ENCODE peak calls at places on chromosome 3, in seven cellular contexts. One of them, this sample, is unnamed.

GRCh38 chr3:196135693-196136639 is 54.1 kb upstream of the TFRC start:
- DNase-seq in endothelial cell of umbilical vein: peak
- DNase-seq in DMS153: no peak
- DNase-seq in Panc1: no peak
- DNase-seq in brain microvascular endothelial cell: no peak
- DNase-seq in NCI-H187: no peak
- DNase-seq in smooth muscle cell of the brain vasculature: no peak
- DNase-seq in this sample: no peak

GRCh38 chr3:156594229-156594683 is 39.3 kb upstream of the SSR3 start:
- DNase-seq in endothelial cell of umbilical vein: no peak
- DNase-seq in DMS153: no peak
- DNase-seq in Panc1: no peak
- DNase-seq in brain microvascular endothelial cell: no peak
- DNase-seq in NCI-H187: no peak
- DNase-seq in smooth muscle cell of the brain vasculature: no peak
- DNase-seq in this sample: no peak

GRCh38 chr3:10389341-10389740 is 68.4 kb upstream of the SEC13 start:
- DNase-seq in endothelial cell of umbilical vein: no peak
- DNase-seq in DMS153: no peak
- DNase-seq in Panc1: no peak
- DNase-seq in brain microvascular endothelial cell: no peak
- DNase-seq in NCI-H187: no peak
- DNase-seq in smooth muscle cell of the brain vasculature: no peak
- DNase-seq in this sample: no peak

GRCh38 chr3:42749025-42749752 is 23.9 kb downstream of the CCDC13 start:
- DNase-seq in endothelial cell of umbilical vein: no peak
- DNase-seq in DMS153: no peak
- DNase-seq in Panc1: no peak
- DNase-seq in brain microvascular endothelial cell: no peak
- DNase-seq in NCI-H187: no peak
- DNase-seq in smooth muscle cell of the brain vasculature: no peak
- DNase-seq in this sample: no peak

GRCh38 chr3:111236833-111237713 is 165.5 kb downstream of the NECTIN3 start:
- DNase-seq in endothelial cell of umbilical vein: no peak
- DNase-seq in DMS153: no peak
- DNase-seq in Panc1: no peak
- DNase-seq in brain microvascular endothelial cell: peak
- DNase-seq in NCI-H187: no peak
- DNase-seq in smooth muscle cell of the brain vasculature: no peak
- DNase-seq in this sample: no peak

GRCh38 chr3:112390783-112391641 is 58.1 kb downstream of the CD200 start:
- DNase-seq in endothelial cell of umbilical vein: peak
- DNase-seq in DMS153: no peak
- DNase-seq in Panc1: no peak
- DNase-seq in brain microvascular endothelial cell: peak
- DNase-seq in NCI-H187: no peak
- DNase-seq in smooth muscle cell of the brain vasculature: peak
- DNase-seq in this sample: no peak

GRCh38 chr3:178107804-178108203 is 428.4 kb upstream of the KCNMB2 start:
- DNase-seq in endothelial cell of umbilical vein: no peak
- DNase-seq in DMS153: no peak
- DNase-seq in Panc1: no peak
- DNase-seq in brain microvascular endothelial cell: no peak
- DNase-seq in NCI-H187: no peak
- DNase-seq in smooth muscle cell of the brain vasculature: no peak
- DNase-seq in this sample: no peak

GRCh38 chr3:35932995-35933394 is 293.7 kb downstream of the ARPP21 start:
- DNase-seq in endothelial cell of umbilical vein: peak
- DNase-seq in DMS153: no peak
- DNase-seq in Panc1: no peak
- DNase-seq in brain microvascular endothelial cell: peak
- DNase-seq in NCI-H187: no peak
- DNase-seq in smooth muscle cell of the brain vasculature: peak
- DNase-seq in this sample: no peak

GRCh38 chr3:66138336-66139234 is 82.2 kb upstream of the SLC25A26 start:
- DNase-seq in endothelial cell of umbilical vein: peak
- DNase-seq in DMS153: peak
- DNase-seq in Panc1: no peak
- DNase-seq in brain microvascular endothelial cell: peak
- DNase-seq in NCI-H187: peak
- DNase-seq in smooth muscle cell of the brain vasculature: no peak
- DNase-seq in this sample: peak

GRCh38 chr3:194964809-194965208 is 279.1 kb downstream of the FAM43A start:
- DNase-seq in endothelial cell of umbilical vein: no peak
- DNase-seq in DMS153: no peak
- DNase-seq in Panc1: no peak
- DNase-seq in brain microvascular endothelial cell: no peak
- DNase-seq in NCI-H187: no peak
- DNase-seq in smooth muscle cell of the brain vasculature: no peak
- DNase-seq in this sample: no peak

GRCh38 chr3:13896473-13897154 is 16.7 kb upstream of the WNT7A start:
- DNase-seq in endothelial cell of umbilical vein: peak
- DNase-seq in DMS153: peak
- DNase-seq in Panc1: no peak
- DNase-seq in brain microvascular endothelial cell: peak
- DNase-seq in NCI-H187: no peak
- DNase-seq in smooth muscle cell of the brain vasculature: peak
- DNase-seq in this sample: peak

GRCh38 chr3:105965384-105965783 is 96.6 kb upstream of the CBLB start:
- DNase-seq in endothelial cell of umbilical vein: peak
- DNase-seq in DMS153: no peak
- DNase-seq in Panc1: no peak
- DNase-seq in brain microvascular endothelial cell: peak
- DNase-seq in NCI-H187: no peak
- DNase-seq in smooth muscle cell of the brain vasculature: peak
- DNase-seq in this sample: no peak

GRCh38 chr3:168088106-168088722 is 7.5 kb downstream of the GOLIM4 start:
- DNase-seq in endothelial cell of umbilical vein: no peak
- DNase-seq in DMS153: no peak
- DNase-seq in Panc1: no peak
- DNase-seq in brain microvascular endothelial cell: no peak
- DNase-seq in NCI-H187: no peak
- DNase-seq in smooth muscle cell of the brain vasculature: no peak
- DNase-seq in this sample: no peak